ENCODE peak calls at places on chromosomes 1 and 21, in six cellular contexts. O is neuronal stem cell, T is H9, Z is H1, H is mesenchymal stem cell, X is trophoblast cell. D is an unnamed sample.

GRCh38 chr1:165481820-165482532 is 37.0 kb upstream of the RXRG start:
- DNase-seq in Z (peak), O (peak), H (peak), X (peak), T (no peak), D (peak)

GRCh38 chr1:28301368-28302174 is 27.3 kb upstream of the MED18 start:
- DNase-seq in H (no peak), O (no peak), X (peak), Z (no peak), T (no peak), D (no peak)

GRCh38 chr1:230141002-230141648 is 74.1 kb downstream of the GALNT2 start:
- DNase-seq in T (no peak), H (peak), Z (no peak), X (no peak), O (no peak), D (peak)

GRCh38 chr1:22037520-22037919 is 15.0 kb upstream of the CDC42 start:
- DNase-seq in T (no peak), X (no peak), H (no peak), O (no peak), Z (no peak), D (no peak)

GRCh38 chr21:37375866-37376574 is 9.4 kb downstream of the DYRK1A start:
- DNase-seq in Z (no peak), X (no peak), H (no peak), T (no peak), O (no peak), D (no peak)

GRCh38 chr1:8059161-8059622 is 33.1 kb upstream of the ERRFI1 start:
- DNase-seq in Z (no peak), T (no peak), X (peak), O (no peak), H (peak), D (peak)

GRCh38 chr1:226492738-226493137 is 55.8 kb upstream of the STUM start:
- DNase-seq in X (no peak), T (no peak), H (no peak), O (no peak), Z (no peak), D (no peak)

GRCh38 chr1:46806196-46807020 is 7.6 kb downstream of the CYP4B1 start:
- DNase-seq in T (no peak), O (no peak), H (no peak), Z (no peak), X (peak), D (no peak)

GRCh38 chr1:101037316-101037715 is 11.7 kb upstream of the DPH5 start:
- DNase-seq in H (peak), Z (no peak), O (no peak), X (no peak), T (no peak), D (peak)

GRCh38 chr21:42601656-42602055 is 51.8 kb upstream of the PDE9A start:
- DNase-seq in H (no peak), X (no peak), Z (no peak), T (no peak), O (no peak), D (no peak)

GRCh38 chr1:42179900-42180329 is 15.4 kb upstream of the GUCA2A start:
- DNase-seq in X (no peak), O (no peak), Z (no peak), T (no peak), H (no peak), D (peak)

GRCh38 chr1:44819594-44820327 is 11.4 kb downstream of the BTBD19 start:
- DNase-seq in Z (peak), H (peak), O (peak), T (peak), X (peak), D (peak)

GRCh38 chr1:94068831-94069648 is 51.9 kb downstream of the ABCA4 start:
- DNase-seq in H (peak), X (no peak), T (no peak), O (no peak), Z (no peak), D (peak)

GRCh38 chr1:216221260-216221700 is 202.0 kb downstream of the USH2A start:
- DNase-seq in T (peak), X (peak), H (peak), Z (peak), O (peak), D (peak)

GRCh38 chr1:234621657-234622335 is 11.8 kb upstream of the IRF2BP2 start:
- DNase-seq in X (no peak), O (no peak), H (peak), Z (no peak), T (no peak), D (peak)

GRCh38 chr1:186884266-186884665 is 55.5 kb downstream of the PLA2G4A start:
- DNase-seq in H (no peak), T (no peak), X (no peak), O (no peak), Z (no peak), D (peak)

GRCh38 chr1:27520651-27521050 is 30.7 kb upstream of the WASF2 start:
- DNase-seq in O (no peak), Z (no peak), T (no peak), H (no peak), X (no peak), D (no peak)

GRCh38 chr1:217274416-217274815 is 356.5 kb downstream of the GPATCH2 start:
- DNase-seq in X (no peak), Z (no peak), O (no peak), T (no peak), H (peak), D (peak)

GRCh38 chr1:2874207-2875165 is 73.0 kb upstream of the TTC34 start:
- DNase-seq in O (no peak), T (no peak), Z (no peak), X (no peak), H (no peak), D (no peak)

GRCh38 chr1:239025997-239026694 is 360.2 kb upstream of the CHRM3 start:
- DNase-seq in O (no peak), Z (no peak), X (no peak), T (no peak), H (no peak), D (no peak)

GRCh38 chr21:43024737-43025136 is 50.4 kb downstream of the PKNOX1 start:
- DNase-seq in Z (no peak), X (no peak), H (no peak), O (no peak), T (no peak), D (no peak)

GRCh38 chr1:227949341-227949921 is 1.7 kb upstream of the WNT9A start:
- DNase-seq in T (no peak), Z (no peak), X (no peak), O (no peak), H (no peak), D (no peak)

GRCh38 chr1:25031966-25032667 is 102.0 kb upstream of the RUNX3 start:
- DNase-seq in H (no peak), Z (no peak), X (no peak), T (no peak), O (no peak), D (peak)

GRCh38 chr1:193569696-193570269 is 383.4 kb upstream of the B3GALT2 start:
- DNase-seq in Z (no peak), H (peak), O (no peak), T (no peak), X (no peak), D (peak)

GRCh38 chr1:156615946-156616345 is 3.3 kb upstream of the HAPLN2 start:
- DNase-seq in H (peak), T (no peak), O (no peak), Z (no peak), X (no peak), D (no peak)

GRCh38 chr1:81717230-81717629 is 83.5 kb upstream of the ADGRL2 start:
- DNase-seq in X (no peak), H (no peak), T (no peak), O (no peak), Z (no peak), D (no peak)

GRCh38 chr21:42429856-42430255 is 26.2 kb downstream of the UBASH3A start:
- DNase-seq in T (no peak), O (no peak), Z (no peak), H (no peak), X (no peak), D (no peak)

GRCh38 chr1:186953876-186954275 is 125.1 kb downstream of the PLA2G4A start:
- DNase-seq in H (no peak), Z (no peak), O (no peak), T (no peak), X (no peak), D (no peak)

GRCh38 chr1:33390550-33390949 is 40.3 kb downstream of the PHC2 start:
- DNase-seq in H (peak), O (no peak), T (no peak), Z (no peak), X (no peak), D (peak)

GRCh38 chr1:29668761-29669487 is 432.6 kb downstream of the PTPRU start:
- DNase-seq in O (no peak), H (no peak), Z (no peak), X (no peak), T (no peak), D (no peak)

GRCh38 chr1:43530483-43531452 is at the start of gene PTPRF:
- DNase-seq in H (peak), X (no peak), Z (no peak), T (peak), O (peak), D (peak)

GRCh38 chr1:109361649-109362048 is 36.1 kb downstream of the SORT1 start:
- DNase-seq in Z (no peak), X (no peak), T (no peak), O (no peak), H (peak), D (peak)

GRCh38 chr1:2113620-2114135 is 63.5 kb downstream of the PRKCZ start:
- DNase-seq in H (no peak), O (no peak), T (no peak), X (no peak), Z (no peak), D (no peak)

GRCh38 chr1:179177614-179178013 is 51.9 kb downstream of the ABL2 start:
- DNase-seq in X (no peak), T (no peak), H (no peak), Z (no peak), O (no peak), D (no peak)

GRCh38 chr1:152878042-152878441 is at the start of gene SMCP:
- DNase-seq in Z (no peak), H (no peak), O (no peak), X (no peak), T (no peak), D (no peak)

GRCh38 chr1:198113302-198113701 is 43.5 kb upstream of the NEK7 start:
- DNase-seq in X (no peak), H (no peak), O (no peak), T (no peak), Z (no peak), D (peak)

GRCh38 chr1:17617787-17618557 is 78.5 kb downstream of the ARHGEF10L start:
- DNase-seq in X (no peak), Z (no peak), O (no peak), H (no peak), T (no peak), D (peak)

GRCh38 chr1:199265319-199265718 is 626.5 kb downstream of the PTPRC start:
- DNase-seq in H (no peak), Z (no peak), T (no peak), O (no peak), X (peak), D (no peak)

GRCh38 chr1:219172821-219173220 is 857 bp upstream of the LYPLAL1 start:
- DNase-seq in O (no peak), Z (no peak), H (no peak), X (no peak), T (no peak), D (no peak)

GRCh38 chr1:219174672-219175564 is 1.2 kb downstream of the LYPLAL1 start:
- DNase-seq in T (no peak), Z (no peak), X (peak), O (peak), H (peak), D (peak)

GRCh38 chr1:219173434-219173757 is 282 bp upstream of the LYPLAL1 start:
- DNase-seq in T (no peak), O (no peak), Z (no peak), X (no peak), H (no peak), D (no peak)

GRCh38 chr1:219176168-219176567 is 2.5 kb downstream of the LYPLAL1 start:
- DNase-seq in T (no peak), H (no peak), Z (no peak), X (no peak), O (no peak), D (no peak)

GRCh38 chr1:219173758-219174671 is at the start of gene LYPLAL1:
- DNase-seq in H (peak), O (peak), Z (peak), T (peak), X (peak), D (peak)
- H4K91ac ChIP-seq in H (peak), O (no peak), Z (peak), T (no peak), X (peak), D (peak)

GRCh38 chr1:182217967-182218366 is 156.5 kb upstream of the ZNF648 start:
- DNase-seq in Z (no peak), T (no peak), O (no peak), X (no peak), H (no peak), D (no peak)

GRCh38 chr1:182213163-182213562 is 151.7 kb upstream of the ZNF648 start:
- DNase-seq in T (no peak), O (no peak), X (no peak), H (no peak), Z (no peak), D (no peak)

GRCh38 chr1:182217071-182217470 is 155.6 kb upstream of the ZNF648 start:
- DNase-seq in T (no peak), H (no peak), Z (no peak), X (no peak), O (no peak), D (peak)

GRCh38 chr1:182211364-182211763 is 149.9 kb upstream of the ZNF648 start:
- DNase-seq in X (no peak), T (no peak), Z (no peak), O (no peak), H (no peak), D (no peak)

GRCh38 chr1:182215797-182216196 is 154.3 kb upstream of the ZNF648 start:
- DNase-seq in T (no peak), H (no peak), X (no peak), O (no peak), Z (no peak), D (no peak)
- H4K91ac ChIP-seq in T (no peak), H (no peak), X (no peak), O (no peak), Z (no peak), D (no peak)

DNA sequence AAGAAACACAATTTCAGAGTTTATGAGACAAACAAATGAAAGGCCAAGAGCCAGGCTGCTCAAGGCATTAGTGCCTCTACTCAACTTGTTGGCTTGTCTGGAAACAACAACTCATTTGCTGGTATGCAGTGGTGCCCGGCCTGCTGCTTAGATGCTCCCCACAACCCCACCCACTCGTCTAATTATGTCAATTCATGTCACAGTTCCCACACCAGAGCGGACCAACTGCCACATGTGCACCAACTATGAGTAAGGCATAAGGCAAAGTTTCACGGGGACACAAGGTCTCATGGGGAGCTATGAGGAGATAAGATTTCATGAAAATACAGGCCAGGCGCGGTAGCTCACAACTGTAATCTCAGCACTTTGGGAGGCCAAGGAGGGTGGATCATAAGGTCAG is 34.5 kb upstream of the LRRC38 start:
- DNase-seq in H (no peak), Z (no peak), T (no peak), O (no peak), X (no peak), D (no peak)
- H4K91ac ChIP-seq in H (no peak), Z (no peak), T (no peak), O (no peak), X (no peak), D (no peak)

DNA sequence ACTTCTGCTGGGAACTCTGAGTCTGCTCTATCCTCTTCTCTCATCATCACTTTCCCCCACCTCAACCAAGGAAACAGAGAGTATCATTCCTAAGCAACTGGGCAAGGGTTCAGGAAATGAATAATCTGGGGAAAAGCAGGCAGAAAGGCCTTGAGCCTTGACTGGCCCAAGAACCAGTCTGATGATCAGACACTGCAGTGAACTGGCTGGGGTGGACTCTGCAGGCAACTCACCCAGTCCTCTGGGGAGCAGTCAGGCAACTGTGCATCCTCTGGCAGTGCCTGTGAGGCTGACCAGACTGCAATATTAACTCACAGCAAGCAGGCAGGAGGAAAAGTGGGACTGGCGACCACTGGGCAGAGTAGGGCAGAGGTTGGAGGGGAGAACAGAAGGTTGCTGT is 991 bp downstream of the ANKRD35 start:
- DNase-seq in H (no peak), O (no peak), T (no peak), Z (no peak), X (no peak), D (peak)
- H4K91ac ChIP-seq in H (no peak), O (no peak), T (no peak), Z (no peak), X (no peak), D (no peak)

DNA sequence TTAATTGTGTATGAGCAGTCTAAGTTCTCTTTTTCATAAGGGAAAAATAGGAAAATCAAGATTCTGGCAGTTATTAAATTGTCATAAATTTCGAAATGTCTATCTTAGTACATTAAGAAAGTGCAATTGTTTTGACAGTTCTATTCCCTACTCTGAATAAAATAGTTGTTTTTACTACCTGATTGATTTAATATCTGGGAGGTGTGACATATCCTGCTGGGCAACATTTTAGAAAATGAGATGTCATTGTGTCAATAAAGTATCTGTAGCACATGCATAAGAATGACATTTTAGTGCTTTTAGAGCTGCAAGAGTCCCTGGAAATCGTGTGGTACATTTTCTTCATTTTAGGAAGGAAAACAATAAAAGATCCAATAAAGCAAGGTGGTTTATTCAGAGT is 139.2 kb upstream of the COL11A1 start:
- DNase-seq in T (no peak), X (no peak), Z (no peak), H (no peak), O (no peak), D (no peak)
- H4K91ac ChIP-seq in T (no peak), X (no peak), Z (no peak), H (no peak), O (no peak), D (no peak)

D was measured in IMR-90.